ENCODE peak calls at places on chromosome 19, in nine cellular contexts. One of them, this sample, is unnamed.
A peak's percentile ranks its signal among the peaks of the same experiment; 100 is the strongest.

GRCh38 chr19:35856001-35856400 is 710 bp upstream of the KIRREL2 start:
- DNase-seq in iPS DF 6.9: no peak
- DNase-seq in colonic mucosa: no peak
- DNase-seq in tibial artery: no peak
- DNase-seq in IMR-90: no peak
- DNase-seq in neuronal stem cell: peak; percentile 71
- DNase-seq in thyroid gland: no peak
- DNase-seq in thoracic aorta: no peak
- DNase-seq in Karpas-422: no peak
- DNase-seq in this sample: no peak

GRCh38 chr19:9797871-9798270 is 21.0 kb downstream of the FBXL12 start:
- DNase-seq in IMR-90: no peak
- DNase-seq in iPS DF 6.9: no peak
- DNase-seq in tibial artery: no peak
- DNase-seq in thoracic aorta: no peak
- DNase-seq in neuronal stem cell: no peak
- DNase-seq in Karpas-422: no peak
- DNase-seq in thyroid gland: no peak
- DNase-seq in colonic mucosa: no peak
- DNase-seq in this sample: no peak

GRCh38 chr19:46726551-46726950 is 9.6 kb upstream of the PRKD2 start:
- DNase-seq in colonic mucosa: no peak
- DNase-seq in iPS DF 6.9: no peak
- DNase-seq in tibial artery: no peak
- DNase-seq in Karpas-422: no peak
- DNase-seq in thoracic aorta: no peak
- DNase-seq in IMR-90: no peak
- DNase-seq in neuronal stem cell: no peak
- DNase-seq in thyroid gland: no peak
- DNase-seq in this sample: no peak

GRCh38 chr19:11420894-11421606 is 1.9 kb upstream of the RGL3 start:
- DNase-seq in iPS DF 6.9: no peak
- DNase-seq in thyroid gland: no peak
- DNase-seq in tibial artery: no peak
- DNase-seq in colonic mucosa: peak; percentile 40
- DNase-seq in Karpas-422: no peak
- DNase-seq in IMR-90: no peak
- DNase-seq in neuronal stem cell: no peak
- DNase-seq in thoracic aorta: no peak
- DNase-seq in this sample: no peak

GRCh38 chr19:10258080-10258710 is 6.2 kb downstream of the MRPL4 start:
- DNase-seq in colonic mucosa: no peak
- DNase-seq in neuronal stem cell: no peak
- DNase-seq in Karpas-422: peak; percentile 27
- DNase-seq in IMR-90: no peak
- DNase-seq in thoracic aorta: no peak
- DNase-seq in tibial artery: no peak
- DNase-seq in thyroid gland: no peak
- DNase-seq in iPS DF 6.9: no peak
- DNase-seq in this sample: no peak

GRCh38 chr19:2561895-2562294 is 86.0 kb downstream of the GADD45B start:
- DNase-seq in Karpas-422: peak; percentile 48
- DNase-seq in colonic mucosa: no peak
- DNase-seq in tibial artery: no peak
- DNase-seq in neuronal stem cell: no peak
- DNase-seq in thoracic aorta: no peak
- DNase-seq in IMR-90: no peak
- DNase-seq in iPS DF 6.9: no peak
- DNase-seq in thyroid gland: no peak
- DNase-seq in this sample: no peak

GRCh38 chr19:38385804-38386257 is 2.0 kb downstream of the GGN start:
- DNase-seq in tibial artery: no peak
- DNase-seq in thoracic aorta: no peak
- DNase-seq in colonic mucosa: no peak
- DNase-seq in IMR-90: no peak
- DNase-seq in Karpas-422: no peak
- DNase-seq in iPS DF 6.9: no peak
- DNase-seq in thyroid gland: no peak
- DNase-seq in neuronal stem cell: no peak
- DNase-seq in this sample: no peak

GRCh38 chr19:35350591-35350990 is 2.9 kb downstream of the FFAR1 start:
- DNase-seq in neuronal stem cell: no peak
- DNase-seq in iPS DF 6.9: no peak
- DNase-seq in Karpas-422: peak; percentile 47
- DNase-seq in thyroid gland: no peak
- DNase-seq in tibial artery: peak; percentile 41
- DNase-seq in colonic mucosa: no peak
- DNase-seq in thoracic aorta: no peak
- DNase-seq in IMR-90: no peak
- DNase-seq in this sample: no peak

GRCh38 chr19:45812297-45812696 is 2.8 kb downstream of the RSPH6A start:
- DNase-seq in Karpas-422: no peak
- DNase-seq in IMR-90: no peak
- DNase-seq in thoracic aorta: no peak
- DNase-seq in tibial artery: no peak
- DNase-seq in neuronal stem cell: no peak
- DNase-seq in iPS DF 6.9: no peak
- DNase-seq in thyroid gland: no peak
- DNase-seq in colonic mucosa: no peak
- DNase-seq in this sample: no peak

GRCh38 chr19:40392894-40393517 is 3.0 kb upstream of the HIPK4 start:
- DNase-seq in Karpas-422: peak; percentile 60
- DNase-seq in thoracic aorta: no peak
- DNase-seq in thyroid gland: peak; percentile 40
- DNase-seq in tibial artery: no peak
- DNase-seq in iPS DF 6.9: no peak
- DNase-seq in neuronal stem cell: no peak
- DNase-seq in IMR-90: no peak
- DNase-seq in colonic mucosa: peak; percentile 43
- DNase-seq in this sample: no peak

GRCh38 chr19:48445256-48445605 is 552 bp upstream of the GRWD1 start:
- DNase-seq in thoracic aorta: no peak
- DNase-seq in Karpas-422: peak; percentile 81
- DNase-seq in colonic mucosa: no peak
- DNase-seq in iPS DF 6.9: no peak
- DNase-seq in IMR-90: peak; percentile 94
- DNase-seq in thyroid gland: peak; percentile 38
- DNase-seq in neuronal stem cell: no peak
- DNase-seq in tibial artery: no peak
- DNase-seq in this sample: peak; percentile 85

GRCh38 chr19:695350-695949 is at the start of gene PRSS57:
- DNase-seq in colonic mucosa: no peak
- DNase-seq in tibial artery: no peak
- DNase-seq in IMR-90: no peak
- DNase-seq in Karpas-422: no peak
- DNase-seq in neuronal stem cell: no peak
- DNase-seq in iPS DF 6.9: no peak
- DNase-seq in thyroid gland: no peak
- DNase-seq in thoracic aorta: no peak
- DNase-seq in this sample: no peak
- H3K27ac ChIP-seq in colonic mucosa: no peak within 1 kb of the TSS
- H3K27ac ChIP-seq in tibial artery: no peak within 1 kb of the TSS
- H3K27ac ChIP-seq in IMR-90: no peak within 1 kb of the TSS
- H3K27ac ChIP-seq in Karpas-422: no peak within 1 kb of the TSS
- H3K27ac ChIP-seq in neuronal stem cell: no peak within 1 kb of the TSS
- H3K27ac ChIP-seq in iPS DF 6.9: no peak within 1 kb of the TSS
- H3K27ac ChIP-seq in thyroid gland: no peak within 1 kb of the TSS
- H3K27ac ChIP-seq in thoracic aorta: no peak within 1 kb of the TSS
- H3K27ac ChIP-seq in this sample: no peak within 1 kb of the TSS

DNA sequence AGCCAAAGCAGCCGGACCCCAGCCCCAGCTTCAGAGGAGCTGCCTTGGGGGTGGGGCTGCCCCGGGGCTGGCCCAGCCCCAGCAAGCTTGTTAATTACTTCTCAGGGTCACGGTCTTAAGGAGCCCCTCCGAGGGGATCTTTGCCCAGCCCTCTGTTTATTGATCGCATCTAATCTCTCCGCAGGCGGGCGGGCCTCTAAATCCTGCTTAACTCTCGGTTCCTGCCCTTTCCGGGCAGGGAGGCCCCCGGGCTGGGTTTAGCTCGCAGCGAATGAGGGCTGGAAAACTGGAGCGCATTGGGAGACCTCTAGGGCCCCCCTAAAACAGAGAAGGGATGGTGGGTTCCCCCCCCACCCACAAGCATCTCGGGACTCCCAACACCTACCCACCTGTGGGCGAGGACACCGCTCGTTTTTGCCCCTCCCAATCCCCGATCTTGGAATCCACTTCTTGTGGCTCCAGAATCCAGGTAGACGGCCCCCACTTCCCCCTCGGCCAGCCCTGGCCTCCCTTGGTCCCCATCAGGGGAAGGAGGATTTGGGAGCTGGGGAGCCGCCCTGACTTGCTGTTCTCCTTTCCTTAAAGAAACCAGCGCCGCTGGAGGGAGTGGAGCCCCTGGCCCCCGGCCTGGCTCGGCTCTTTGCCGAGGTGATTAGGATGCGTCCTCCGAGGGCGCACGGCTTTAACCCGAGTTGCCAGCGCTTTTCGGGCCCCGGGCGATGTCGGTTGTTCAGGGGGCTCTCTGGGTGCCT is 59.5 kb upstream of the ADGRL1 start:
- DNase-seq in Karpas-422: no peak
- DNase-seq in thoracic aorta: no peak
- DNase-seq in tibial artery: no peak
- DNase-seq in colonic mucosa: no peak
- DNase-seq in neuronal stem cell: no peak
- DNase-seq in IMR-90: no peak
- DNase-seq in thyroid gland: no peak
- DNase-seq in iPS DF 6.9: no peak
- DNase-seq in this sample: no peak
- H3K4me3 ChIP-seq in Karpas-422: no peak overlapping the region
- H3K4me3 ChIP-seq in thoracic aorta: peak overlapping the region; percentile 31
- H3K4me3 ChIP-seq in tibial artery: no peak overlapping the region
- H3K4me3 ChIP-seq in colonic mucosa: no peak overlapping the region
- H3K4me3 ChIP-seq in neuronal stem cell: peak overlapping the region; percentile 74
- H3K4me3 ChIP-seq in IMR-90: no peak overlapping the region
- H3K4me3 ChIP-seq in thyroid gland: no peak overlapping the region
- H3K4me3 ChIP-seq in iPS DF 6.9: peak overlapping the region; percentile 42
- H3K4me3 ChIP-seq in this sample: no peak overlapping the region

GRCh38 chr19:5665781-5666513 is 14.4 kb downstream of the MICOS13 start:
- DNase-seq in colonic mucosa: no peak
- DNase-seq in iPS DF 6.9: no peak
- DNase-seq in tibial artery: no peak
- DNase-seq in thoracic aorta: no peak
- DNase-seq in IMR-90: peak; percentile 84
- DNase-seq in thyroid gland: no peak
- DNase-seq in neuronal stem cell: no peak
- DNase-seq in Karpas-422: peak; percentile 42
- DNase-seq in this sample: peak; percentile 41
- H3K27ac ChIP-seq in colonic mucosa: no peak overlapping the region
- H3K27ac ChIP-seq in iPS DF 6.9: no peak overlapping the region
- H3K27ac ChIP-seq in tibial artery: no peak overlapping the region
- H3K27ac ChIP-seq in thoracic aorta: no peak overlapping the region
- H3K27ac ChIP-seq in IMR-90: no peak overlapping the region
- H3K27ac ChIP-seq in thyroid gland: no peak overlapping the region
- H3K27ac ChIP-seq in neuronal stem cell: no peak overlapping the region
- H3K27ac ChIP-seq in Karpas-422: no peak overlapping the region
- H3K27ac ChIP-seq in this sample: peak overlapping the region; percentile 47

GRCh38 chr19:12784394-12784870 is 6.9 kb upstream of the JUNB start:
- DNase-seq in iPS DF 6.9: no peak
- DNase-seq in IMR-90: peak; percentile 46
- DNase-seq in tibial artery: no peak
- DNase-seq in Karpas-422: peak; percentile 46
- DNase-seq in thoracic aorta: no peak
- DNase-seq in thyroid gland: no peak
- DNase-seq in colonic mucosa: no peak
- DNase-seq in neuronal stem cell: no peak
- DNase-seq in this sample: no peak

GRCh38 chr19:12786149-12786870 is 5.0 kb upstream of the JUNB start:
- DNase-seq in neuronal stem cell: no peak
- DNase-seq in Karpas-422: peak; percentile 64
- DNase-seq in thoracic aorta: no peak
- DNase-seq in thyroid gland: peak; percentile 98
- DNase-seq in iPS DF 6.9: no peak
- DNase-seq in colonic mucosa: peak; percentile 88
- DNase-seq in IMR-90: no peak
- DNase-seq in tibial artery: peak; percentile 95
- DNase-seq in this sample: no peak

GRCh38 chr19:12785431-12786011 is 5.8 kb upstream of the JUNB start:
- DNase-seq in Karpas-422: peak; percentile 68
- DNase-seq in iPS DF 6.9: no peak
- DNase-seq in IMR-90: no peak
- DNase-seq in neuronal stem cell: no peak
- DNase-seq in thyroid gland: peak; percentile 9
- DNase-seq in thoracic aorta: no peak
- DNase-seq in tibial artery: no peak
- DNase-seq in colonic mucosa: peak; percentile 53
- DNase-seq in this sample: no peak

GRCh38 chr19:12783849-12784393 is 7.4 kb upstream of the JUNB start:
- DNase-seq in colonic mucosa: peak; percentile 71
- DNase-seq in neuronal stem cell: no peak
- DNase-seq in thoracic aorta: no peak
- DNase-seq in IMR-90: no peak
- DNase-seq in tibial artery: peak; percentile 87
- DNase-seq in Karpas-422: no peak
- DNase-seq in iPS DF 6.9: no peak
- DNase-seq in thyroid gland: peak; percentile 75
- DNase-seq in this sample: no peak

DNA sequence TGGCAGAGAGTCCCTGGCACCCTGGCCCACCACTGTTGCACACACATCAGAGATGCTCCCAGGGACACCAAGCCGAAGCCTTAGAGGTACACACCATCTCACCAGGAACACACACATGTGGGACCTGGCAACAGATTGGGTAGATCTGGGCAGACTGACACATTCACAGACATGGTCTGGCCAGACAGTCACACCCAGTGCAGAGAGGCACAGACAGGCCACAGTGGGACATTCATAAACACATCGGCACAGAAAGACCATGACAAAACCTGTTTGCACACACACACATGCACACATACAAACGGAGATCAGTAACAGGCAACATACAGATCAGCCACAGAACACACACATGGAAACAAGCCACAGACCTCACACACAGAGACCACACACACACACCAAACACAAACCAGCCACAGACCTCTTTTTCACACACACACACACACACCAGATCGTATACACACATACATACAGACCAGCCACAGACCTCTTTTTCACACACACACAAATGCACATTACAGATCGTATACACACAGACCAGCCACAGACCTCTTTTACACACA is 6.3 kb upstream of the JUNB start:
- DNase-seq in tibial artery: no peak
- DNase-seq in iPS DF 6.9: no peak
- DNase-seq in thoracic aorta: no peak
- DNase-seq in thyroid gland: no peak
- DNase-seq in neuronal stem cell: no peak
- DNase-seq in IMR-90: peak; percentile 26
- DNase-seq in colonic mucosa: no peak
- DNase-seq in Karpas-422: no peak
- DNase-seq in this sample: no peak
- H3K4me3 ChIP-seq in tibial artery: no peak overlapping the region
- H3K4me3 ChIP-seq in iPS DF 6.9: no peak overlapping the region
- H3K4me3 ChIP-seq in thoracic aorta: no peak overlapping the region
- H3K4me3 ChIP-seq in thyroid gland: no peak overlapping the region
- H3K4me3 ChIP-seq in neuronal stem cell: no peak overlapping the region
- H3K4me3 ChIP-seq in IMR-90: no peak overlapping the region
- H3K4me3 ChIP-seq in colonic mucosa: no peak overlapping the region
- H3K4me3 ChIP-seq in Karpas-422: no peak overlapping the region
- H3K4me3 ChIP-seq in this sample: no peak overlapping the region

This sample was measured in AG04450.